ENCODE peak calls at places on chromosomes 1 and 21, in six cellular contexts. V, G, X, W, A and O are unnamed samples.

GRCh38 chr1:27410709-27411108 is 18.3 kb downstream of the GPR3 start:
- DNase-seq in A (no peak), V (no peak), W (no peak), X (no peak), G (no peak), O (no peak)

GRCh38 chr21:16838330-16838729 is 674.5 kb upstream of the CXADR start:
- DNase-seq in G (peak; percentile 1), V (no peak), X (no peak), A (no peak), W (no peak), O (no peak)

GRCh38 chr1:20480261-20481157 is 5.5 kb downstream of the CAMK2N1 start:
- DNase-seq in A (no peak), V (no peak), W (no peak), G (peak; percentile 44), X (no peak), O (no peak)

GRCh38 chr1:210558302-210558701 is 229.6 kb downstream of the HHAT start:
- DNase-seq in V (no peak), W (no peak), X (no peak), G (no peak), A (peak; percentile 49), O (peak; percentile 34)

GRCh38 chr1:201640624-201641023 is 101.7 kb downstream of the NAV1 start:
- DNase-seq in G (no peak), A (no peak), W (no peak), V (no peak), X (no peak), O (no peak)

GRCh38 chr1:214538497-214538896 is 12.9 kb downstream of the PTPN14 start:
- DNase-seq in X (no peak), W (no peak), G (no peak), A (no peak), V (no peak), O (no peak)

GRCh38 chr1:105632342-105633196 is 1423.9 kb upstream of the PRMT6 start:
- DNase-seq in V (no peak), A (no peak), G (no peak), X (no peak), W (no peak), O (no peak)

GRCh38 chr21:34280987-34281386 is 82.8 kb upstream of the KCNE2 start:
- DNase-seq in G (no peak), W (no peak), V (no peak), X (no peak), A (no peak), O (no peak)

GRCh38 chr1:204623894-204624361 is 61.6 kb downstream of the LRRN2 start:
- DNase-seq in X (no peak), W (no peak), V (peak; percentile 4), A (no peak), G (peak; percentile 55), O (no peak)

GRCh38 chr1:192225713-192226112 is 67.5 kb downstream of the RGS18 start:
- DNase-seq in V (no peak), W (no peak), X (no peak), G (no peak), A (no peak), O (no peak)

GRCh38 chr1:41665962-41666917 is 181.8 kb upstream of the EDN2 start:
- DNase-seq in G (no peak), A (no peak), X (no peak), W (no peak), V (no peak), O (no peak)

GRCh38 chr1:75233302-75233929 is 99.2 kb downstream of the LHX8 start:
- DNase-seq in V (no peak), A (no peak), X (no peak), W (no peak), G (peak; percentile 6), O (no peak)

GRCh38 chr21:28781602-28782274 is 210.9 kb downstream of the LTN1 start:
- DNase-seq in G (no peak), V (no peak), W (no peak), X (no peak), A (no peak), O (no peak)

GRCh38 chr1:157140068-157140588 is 1.9 kb upstream of the ETV3 start:
- DNase-seq in X (no peak), A (no peak), G (no peak), V (no peak), W (no peak), O (no peak)

GRCh38 chr1:151060241-151061011 is at the start of gene MLLT11:
- DNase-seq in A (no peak), X (no peak), G (no peak), V (no peak), W (no peak), O (peak; percentile 49)

GRCh38 chr21:16169102-16169511 is 439.3 kb downstream of the USP25 start:
- DNase-seq in X (peak; percentile 57), A (no peak), V (no peak), G (no peak), W (no peak), O (no peak)

GRCh38 chr1:117566556-117566955 is 39.3 kb upstream of the TENT5C start:
- DNase-seq in V (no peak), A (no peak), W (no peak), X (no peak), G (no peak), O (peak; percentile 17)

GRCh38 chr1:177479600-177479999 is 308.8 kb downstream of the BRINP2 start:
- DNase-seq in A (no peak), X (no peak), W (no peak), V (no peak), G (no peak), O (no peak)

GRCh38 chr1:54228638-54229079 is 28.7 kb downstream of the MRPL37 start:
- DNase-seq in V (no peak), A (no peak), X (no peak), G (no peak), W (no peak), O (no peak)

GRCh38 chr1:152743371-152744145 is 14.3 kb upstream of the KPRP start:
- DNase-seq in X (no peak), V (no peak), W (no peak), G (no peak), A (no peak), O (no peak)

GRCh38 chr1:6157528-6158174 is 22.5 kb downstream of the CHD5 start:
- DNase-seq in X (no peak), V (no peak), A (no peak), G (peak; percentile 69), W (no peak), O (no peak)

GRCh38 chr1:203390298-203390697 is 39.4 kb upstream of the FMOD start:
- DNase-seq in V (no peak), A (no peak), X (no peak), W (no peak), G (no peak), O (no peak)

GRCh38 chr1:153805929-153806750 is 30.9 kb downstream of the SLC27A3 start:
- DNase-seq in V (no peak), W (no peak), G (no peak), X (no peak), A (no peak), O (no peak)

GRCh38 chr1:214550339-214551051 is 907 bp downstream of the PTPN14 start:
- DNase-seq in V (no peak), A (no peak), X (no peak), G (no peak), W (no peak), O (no peak)

GRCh38 chr1:93600663-93601062 is 81.0 kb downstream of the BCAR3 start:
- DNase-seq in V (no peak), A (peak; percentile 42), W (no peak), X (no peak), G (no peak), O (no peak)

GRCh38 chr21:45332415-45332814 is 44.7 kb upstream of the POFUT2 start:
- DNase-seq in V (no peak), X (no peak), G (no peak), A (no peak), W (no peak), O (no peak)

GRCh38 chr1:165650981-165651625 is 20.1 kb downstream of the MGST3 start:
- DNase-seq in X (no peak), W (no peak), V (no peak), A (no peak), G (no peak), O (no peak)

GRCh38 chr21:39867198-39867650 is at the start of gene PCP4:
- DNase-seq in V (no peak), W (peak; percentile 26), G (peak; percentile 64), X (no peak), A (peak; percentile 64), O (peak; percentile 81)

GRCh38 chr21:32015740-32016139 is 142.9 kb downstream of the HUNK start:
- DNase-seq in V (no peak), X (no peak), W (no peak), A (no peak), G (no peak), O (no peak)

GRCh38 chr1:153490272-153491051 is 30.0 kb upstream of the S100A7 start:
- DNase-seq in A (peak; percentile 40), X (peak; percentile 88), W (peak; percentile 59), V (no peak), G (peak; percentile 50), O (no peak)

GRCh38 chr1:185645201-185645640 is 89.0 kb upstream of the HMCN1 start:
- DNase-seq in X (peak; percentile 34), W (no peak), V (no peak), G (no peak), A (no peak), O (no peak)

GRCh38 chr1:2286923-2287322 is 58.8 kb downstream of the SKI start:
- DNase-seq in G (no peak), W (no peak), A (no peak), X (no peak), V (no peak), O (no peak)
- TF ChIP-seq CTCF in G (no peak), W (no peak), A (no peak), X (no peak), V (no peak), O (no peak)

DNA sequence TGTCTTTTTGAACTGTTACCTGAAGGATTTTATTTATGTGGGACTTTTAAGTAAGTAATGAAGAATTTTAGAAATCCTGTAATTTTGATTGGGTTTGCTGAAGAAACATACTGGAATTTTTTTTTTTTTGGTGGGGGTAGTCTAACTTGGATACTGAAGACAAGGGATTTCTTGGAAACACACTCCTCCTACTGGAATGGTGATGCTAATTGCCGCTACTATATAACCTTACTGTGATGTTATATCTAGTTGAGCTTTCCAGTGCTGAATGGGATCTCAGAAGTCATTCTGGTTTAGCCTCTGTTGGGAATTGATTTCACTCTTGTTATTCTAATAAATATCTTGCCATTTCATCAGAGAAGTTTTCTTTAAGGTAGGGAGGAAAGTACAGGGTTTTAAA is 8.4 kb downstream of the PPP2R5A start:
- DNase-seq in V (no peak), W (no peak), G (no peak), A (no peak), X (no peak), O (no peak)
- TF ChIP-seq CTCF in V (no peak), W (no peak), G (no peak), A (peak; percentile 34), X (peak; percentile 28), O (no peak)

DNA sequence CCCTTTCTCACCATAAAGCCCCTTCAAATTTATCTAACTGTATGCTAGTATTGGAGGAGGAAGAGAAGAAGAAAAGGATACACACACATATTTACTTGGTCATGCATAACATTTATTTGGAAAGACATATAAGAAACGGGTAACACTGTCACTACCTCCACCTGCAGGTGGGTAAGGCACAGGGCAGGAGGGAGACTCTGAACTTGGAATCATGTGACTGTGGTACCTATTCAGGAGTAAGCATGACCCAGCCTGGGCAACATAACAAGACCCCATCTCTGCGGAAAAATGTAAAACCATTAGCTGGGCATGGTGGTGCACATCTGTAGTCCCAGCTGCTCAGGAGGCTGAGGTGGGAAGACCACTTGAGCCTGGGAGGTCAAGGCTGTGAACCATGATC is 1.4 kb upstream of the PADI6 start:
- DNase-seq in G (peak; percentile 21), X (no peak), V (no peak), A (no peak), W (no peak), O (no peak)
- TF ChIP-seq CTCF in G (peak; percentile 36), X (peak; percentile 21), V (no peak), A (no peak), W (no peak), O (no peak)

GRCh38 chr1:111204211-111204883 is 3.9 kb upstream of the DENND2D start:
- DNase-seq in A (peak; percentile 70), W (no peak), V (peak; percentile 74), G (peak; percentile 22), X (no peak), O (no peak)
- TF ChIP-seq CTCF in A (no peak), W (no peak), V (peak; percentile 16), G (no peak), X (no peak), O (no peak)